ENCODE peak calls at places on chromosome 12, in five cellular contexts. X is tibial nerve, Z is lower lobe of right lung, H is epithelial cell of esophagus, I is cardiac muscle cell. W is an unnamed sample.
A peak's percentile ranks its signal among the peaks of the same experiment; 100 is the strongest.

GRCh38 chr12:131012279-131013069 is 58.8 kb downstream of the ADGRD1 start:
- DNase-seq in I (no peak), X (no peak), H (no peak), Z (peak; percentile 41), W (no peak)

GRCh38 chr12:105100207-105100985 is 7.1 kb upstream of the WASHC4 start:
- DNase-seq in H (peak; percentile 68), I (peak; percentile 72), Z (no peak), X (no peak), W (no peak)

GRCh38 chr12:1691123-1692007 is 495 bp downstream of the ADIPOR2 start:
- DNase-seq in X (no peak), H (peak; percentile 57), I (peak; percentile 35), Z (peak; percentile 73), W (peak; percentile 52)

GRCh38 chr12:5561057-5561456 is 129.1 kb downstream of the NTF3 start:
- DNase-seq in Z (no peak), H (no peak), X (no peak), I (no peak), W (no peak)

GRCh38 chr12:50103351-50103750 is 457 bp upstream of the GPD1 start:
- DNase-seq in X (no peak), H (no peak), I (no peak), Z (no peak), W (no peak)

GRCh38 chr12:118373628-118374027 is 921 bp upstream of the TAOK3 start:
- DNase-seq in Z (no peak), H (no peak), I (no peak), X (no peak), W (peak; percentile 28)

GRCh38 chr12:52529417-52529816 is 9.2 kb upstream of the KRT5 start:
- DNase-seq in H (no peak), X (no peak), I (no peak), Z (no peak), W (no peak)

GRCh38 chr12:76883826-76884225 is 5.0 kb upstream of the CSRP2 start:
- DNase-seq in H (no peak), Z (no peak), I (peak; percentile 96), X (peak; percentile 15), W (no peak)

GRCh38 chr12:112096667-112097066 is 11.9 kb downstream of the NAA25 start:
- DNase-seq in H (peak; percentile 91), Z (no peak), I (peak; percentile 14), X (no peak), W (no peak)

GRCh38 chr12:16884819-16885218 is 278.9 kb upstream of the LMO3 start:
- DNase-seq in I (no peak), X (no peak), H (no peak), Z (no peak), W (no peak)

GRCh38 chr12:57236925-57237652 is 7.6 kb downstream of the SHMT2 start:
- DNase-seq in H (no peak), Z (peak; percentile 24), X (no peak), I (no peak), W (no peak)

GRCh38 chr12:130465626-130466025 is 127.9 kb downstream of the PIWIL1 start:
- DNase-seq in Z (no peak), I (no peak), X (no peak), H (no peak), W (no peak)

GRCh38 chr12:42904683-42905418 is 315.3 kb upstream of the PRICKLE1 start:
- DNase-seq in I (no peak), H (no peak), Z (no peak), X (no peak), W (no peak)

GRCh38 chr12:70319632-70320031 is 46.5 kb upstream of the KCNMB4 start:
- DNase-seq in Z (no peak), H (no peak), X (no peak), I (no peak), W (no peak)

GRCh38 chr12:85669911-85670310 is 166.3 kb downstream of the RASSF9 start:
- DNase-seq in I (no peak), Z (no peak), X (no peak), H (no peak), W (no peak)

GRCh38 chr12:14884458-14884878 is 1.2 kb downstream of the MGP start:
- DNase-seq in H (peak; percentile 68), Z (peak; percentile 79), I (peak; percentile 91), X (peak; percentile 79), W (peak; percentile 70)

GRCh38 chr12:68240975-68241374 is 12.4 kb downstream of the IL22 start:
- DNase-seq in I (peak; percentile 39), X (no peak), Z (no peak), H (peak; percentile 25), W (no peak)

GRCh38 chr12:115394498-115395220 is 710.7 kb upstream of the TBX3 start:
- DNase-seq in Z (no peak), H (no peak), I (no peak), X (no peak), W (no peak)

GRCh38 chr12:16417058-16417457 is 69.6 kb downstream of the MGST1 start:
- DNase-seq in H (no peak), X (no peak), I (no peak), Z (no peak), W (no peak)

GRCh38 chr12:19002192-19002591 is 127.3 kb upstream of the PLEKHA5 start:
- DNase-seq in X (no peak), H (peak; percentile 27), I (peak; percentile 56), Z (no peak), W (no peak)

GRCh38 chr12:131530427-131530826 is 180.5 kb upstream of the SFSWAP start:
- DNase-seq in Z (no peak), H (no peak), X (no peak), I (no peak), W (no peak)

GRCh38 chr12:103799504-103800251 is 41.4 kb downstream of the NT5DC3 start:
- DNase-seq in I (peak; percentile 79), H (peak; percentile 95), X (no peak), Z (no peak), W (peak; percentile 44)

GRCh38 chr12:123960029-123960428 is 12.6 kb downstream of the CCDC92 start:
- DNase-seq in I (no peak), X (no peak), Z (no peak), H (no peak), W (no peak)

GRCh38 chr12:114092981-114093380 is 126.9 kb upstream of the RBM19 start:
- DNase-seq in H (no peak), X (no peak), I (no peak), Z (no peak), W (no peak)

GRCh38 chr12:79634957-79635471 is 55.8 kb downstream of the PAWR start:
- DNase-seq in H (peak; percentile 88), X (no peak), I (no peak), Z (no peak), W (no peak)

GRCh38 chr12:26848156-26848825 is 15.3 kb upstream of the ITPR2 start:
- DNase-seq in X (no peak), Z (no peak), I (peak; percentile 68), H (peak; percentile 69), W (no peak)

GRCh38 chr12:93714382-93714781 is 37.2 kb downstream of the CRADD start:
- DNase-seq in X (no peak), I (no peak), H (no peak), Z (no peak), W (no peak)

GRCh38 chr12:95328708-95329107 is 111.1 kb downstream of the VEZT start:
- DNase-seq in X (no peak), I (no peak), H (no peak), Z (no peak), W (no peak)

GRCh38 chr12:119713551-119714031 is 45.7 kb downstream of the PRKAB1 start:
- DNase-seq in Z (peak; percentile 73), X (no peak), H (no peak), I (no peak), W (no peak)

GRCh38 chr12:91954326-91954725 is 191.3 kb downstream of the BTG1 start:
- DNase-seq in I (no peak), X (no peak), Z (no peak), H (no peak), W (peak; percentile 32)

GRCh38 chr12:63802012-63802608 is 22.4 kb downstream of the RXYLT1 start:
- DNase-seq in Z (no peak), I (peak; percentile 48), H (peak; percentile 24), X (no peak), W (no peak)

GRCh38 chr12:76866146-76866545 is 12.7 kb downstream of the CSRP2 start:
- DNase-seq in I (no peak), X (no peak), H (no peak), Z (no peak), W (no peak)

GRCh38 chr12:109088818-109089217 is 4.5 kb downstream of the ALKBH2 start:
- DNase-seq in I (peak; percentile 51), H (no peak), X (no peak), Z (no peak), W (no peak)

GRCh38 chr12:95859344-95859816 is 628 bp downstream of the SNRPF start:
- DNase-seq in X (no peak), I (peak; percentile 26), Z (no peak), H (peak; percentile 42), W (no peak)

GRCh38 chr12:65868133-65868705 is 43.9 kb downstream of the HMGA2 start:
- DNase-seq in Z (no peak), I (peak; percentile 97), X (no peak), H (peak; percentile 91), W (no peak)
- H3K4me3 ChIP-seq in Z (no peak overlapping the region), I (no peak overlapping the region), X (no peak overlapping the region), H (no peak overlapping the region), W (no peak overlapping the region)

GRCh38 chr12:128810182-128811127 is 13.3 kb downstream of the SLC15A4 start:
- DNase-seq in I (no peak), X (no peak), H (no peak), Z (no peak), W (no peak)
- H3K4me3 ChIP-seq in I (no peak overlapping the region), X (no peak overlapping the region), H (no peak overlapping the region), Z (no peak overlapping the region), W (no peak overlapping the region)

DNA sequence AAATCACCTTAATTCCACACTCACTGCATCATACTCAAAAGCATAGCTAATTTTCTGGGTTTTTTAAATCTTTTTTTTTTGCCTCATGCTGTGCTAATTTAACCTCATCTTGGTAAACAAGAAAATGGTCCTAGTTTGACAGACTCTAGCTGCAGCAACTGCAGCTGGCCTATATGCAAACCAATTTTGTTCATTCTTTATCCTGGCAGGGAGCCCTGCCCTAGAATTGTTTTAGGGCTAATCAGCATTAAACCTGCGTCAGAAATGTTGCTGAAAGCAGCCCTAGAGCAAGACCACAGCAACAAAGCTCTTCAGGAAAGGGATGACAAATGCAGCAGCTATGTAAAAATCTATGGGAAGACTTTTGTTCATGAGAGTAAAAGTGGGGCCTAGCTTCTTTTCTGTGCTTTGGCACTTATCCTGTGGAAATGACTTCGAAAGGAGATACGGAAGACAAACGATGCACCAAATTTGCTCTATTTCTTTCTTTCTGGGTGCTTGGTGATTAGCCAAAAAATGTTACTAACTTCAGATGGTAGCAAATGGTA is 72.2 kb downstream of the DENND5B start:
- DNase-seq in H (peak; percentile 93), X (no peak), I (peak; percentile 99), Z (no peak), W (no peak)
- H3K4me3 ChIP-seq in H (no peak overlapping the region), X (no peak overlapping the region), I (no peak overlapping the region), Z (no peak overlapping the region), W (no peak overlapping the region)

GRCh38 chr12:3200779-3201738 is 123.9 kb downstream of the TSPAN9 start:
- DNase-seq in H (no peak), X (no peak), I (peak; percentile 20), Z (no peak), W (no peak)

GRCh38 chr12:3201741-3202500 is 124.7 kb downstream of the TSPAN9 start:
- DNase-seq in I (peak; percentile 14), X (no peak), H (no peak), Z (no peak), W (no peak)

GRCh38 chr12:3202734-3203446 is 125.7 kb downstream of the TSPAN9 start:
- DNase-seq in X (no peak), I (peak; percentile 52), H (peak; percentile 49), Z (no peak), W (peak; percentile 65)

GRCh38 chr12:3199551-3200031 is 122.4 kb downstream of the TSPAN9 start:
- DNase-seq in X (no peak), I (peak; percentile 50), Z (no peak), H (peak; percentile 52), W (no peak)

GRCh38 chr12:3200032-3200617 is 122.9 kb downstream of the TSPAN9 start:
- DNase-seq in X (no peak), Z (no peak), I (peak; percentile 56), H (peak; percentile 64), W (peak; percentile 22)
- H3K4me3 ChIP-seq in X (peak overlapping the region; percentile 42), Z (peak overlapping the region; percentile 48), I (peak overlapping the region; percentile 74), H (peak overlapping the region; percentile 52), W (peak overlapping the region; percentile 35)

W was measured in colonic mucosa.